ENCODE peak calls at places on chromosome 14, in six cellular contexts. Z is NCI-H345; U is dorsolateral prefrontal cortex; H is pancreas; R is stimulated activated CD4-positive, alpha-beta T cell treated with anti-CD3 and anti-CD28 coated beads, Interleukin-15, amount 100 ng/mL, for 1 hour; E is kidney glomerular epithelial cell. I is an unnamed sample.

GRCh38 chr14:103008768-103009342 is 48.5 kb downstream of the CDC42BPB start:
- DNase-seq in Z (no peak), U (no peak), H (no peak), R (no peak), E (no peak), I (no peak)

GRCh38 chr14:29264865-29265264 is 498.3 kb downstream of the FOXG1 start:
- DNase-seq in Z (no peak), U (no peak), H (no peak), R (no peak), E (no peak), I (no peak)

GRCh38 chr14:100737526-100737925 is 10.8 kb downstream of the DLK1 start:
- DNase-seq in Z (no peak), U (no peak), H (no peak), R (no peak), E (no peak), I (no peak)

GRCh38 chr14:64562432-64562831 is 12.7 kb downstream of the PPP1R36 start:
- DNase-seq in Z (no peak), U (no peak), H (no peak), R (no peak), E (no peak), I (no peak)

GRCh38 chr14:59425322-59425945 is 39.7 kb downstream of the GPR135 start:
- DNase-seq in Z (no peak), U (no peak), H (no peak), R (no peak), E (no peak), I (no peak)

GRCh38 chr14:64685364-64686130 is 18.7 kb upstream of the PLEKHG3 start:
- DNase-seq in Z (no peak), U (peak; percentile 50), H (no peak), R (no peak), E (no peak), I (no peak)

GRCh38 chr14:92719890-92720323 is 28.5 kb downstream of the LGMN start:
- DNase-seq in Z (peak; percentile 10), U (no peak), H (no peak), R (no peak), E (no peak), I (peak; percentile 62)

GRCh38 chr14:68214431-68214830 is 394.9 kb downstream of the RAD51B start:
- DNase-seq in Z (peak; percentile 87), U (no peak), H (no peak), R (no peak), E (no peak), I (no peak)

GRCh38 chr14:60195179-60195810 is 30.1 kb upstream of the DHRS7 start:
- DNase-seq in Z (no peak), U (no peak), H (no peak), R (no peak), E (no peak), I (no peak)

GRCh38 chr14:38485011-38485410 is 229.1 kb upstream of the CLEC14A start:
- DNase-seq in Z (no peak), U (no peak), H (no peak), R (no peak), E (no peak), I (no peak)

GRCh38 chr14:103524002-103524785 is 1.6 kb upstream of the CKB start:
- DNase-seq in Z (no peak), U (no peak), H (peak; percentile 51), R (no peak), E (no peak), I (no peak)

GRCh38 chr14:67435603-67436002 is 23.6 kb upstream of the PLEK2 start:
- DNase-seq in Z (no peak), U (no peak), H (no peak), R (no peak), E (no peak), I (no peak)

GRCh38 chr14:39880965-39881364 is 448.7 kb upstream of the FBXO33 start:
- DNase-seq in Z (no peak), U (no peak), H (no peak), R (no peak), E (no peak), I (no peak)

GRCh38 chr14:88037270-88037669 is 32.3 kb downstream of the GPR65 start:
- DNase-seq in Z (peak; percentile 51), U (no peak), H (no peak), R (no peak), E (no peak), I (no peak)

GRCh38 chr14:22560638-22561365 is 28.2 kb downstream of the DAD1 start:
- DNase-seq in Z (peak; percentile 6), U (no peak), H (no peak), R (no peak), E (no peak), I (no peak)

GRCh38 chr14:77483851-77484250 is 14.8 kb downstream of the ISM2 start:
- DNase-seq in Z (no peak), U (no peak), H (no peak), R (no peak), E (no peak), I (no peak)

GRCh38 chr14:38608244-38608643 is 352.4 kb upstream of the CLEC14A start:
- DNase-seq in Z (no peak), U (no peak), H (no peak), R (no peak), E (no peak), I (no peak)

GRCh38 chr14:49550284-49551184 is 35.6 kb downstream of the RPS29 start:
- DNase-seq in Z (peak; percentile 17), U (no peak), H (no peak), R (no peak), E (peak; percentile 48), I (no peak)

GRCh38 chr14:27672047-27672446 is 1074.2 kb upstream of the NOVA1 start:
- DNase-seq in Z (no peak), U (no peak), H (no peak), R (no peak), E (no peak), I (no peak)

GRCh38 chr14:104877806-104878550 is 12.9 kb downstream of the CEP170B start:
- DNase-seq in Z (no peak), U (no peak), H (peak; percentile 2), R (no peak), E (no peak), I (no peak)

GRCh38 chr14:103155013-103155412 is 31.8 kb downstream of the TNFAIP2 start:
- DNase-seq in Z (no peak), U (no peak), H (no peak), R (no peak), E (peak; percentile 66), I (no peak)

GRCh38 chr14:104239866-104240301 is 101.5 kb downstream of the KIF26A start:
- DNase-seq in Z (no peak), U (peak; percentile 24), H (no peak), R (no peak), E (no peak), I (peak; percentile 35)

GRCh38 chr14:42490536-42490935 is 883.9 kb downstream of the LRFN5 start:
- DNase-seq in Z (no peak), U (no peak), H (no peak), R (no peak), E (no peak), I (no peak)

GRCh38 chr14:69316449-69317391 is 56.8 kb downstream of the GALNT16 start:
- DNase-seq in Z (no peak), U (peak; percentile 34), H (no peak), R (no peak), E (peak; percentile 87), I (peak; percentile 51)

GRCh38 chr14:105021656-105022275 is 883 bp upstream of the CDCA4 start:
- DNase-seq in Z (peak; percentile 47), U (no peak), H (peak; percentile 56), R (peak; percentile 27), E (peak; percentile 61), I (peak; percentile 55)

GRCh38 chr14:63624701-63625100 is 17.0 kb downstream of the WDR89 start:
- DNase-seq in Z (no peak), U (no peak), H (no peak), R (no peak), E (no peak), I (no peak)